ENCODE peak calls at places on chromosomes 6 and 20, in five cellular contexts. X is HepG2, F is GM23338, I is HCT116, B is endothelial cell of umbilical vein. N is an unnamed sample.

GRCh38 chr20:21020656-21021004 is 85.5 kb downstream of the LINC00237 start:
- DNase-seq in X (peak), F (no peak), I (no peak), B (no peak), N (no peak)

GRCh38 chr6:154606457-154606856 is 96.0 kb upstream of the CNKSR3 start:
- DNase-seq in X (no peak), F (no peak), I (no peak), B (no peak), N (no peak)

GRCh38 chr6:130381459-130382380 is 15.9 kb downstream of the TMEM200A start:
- DNase-seq in X (no peak), F (no peak), I (no peak), B (no peak), N (no peak)

GRCh38 chr6:52724406-52725121 is 38.7 kb downstream of the GSTA2 start:
- DNase-seq in X (peak), F (peak), I (peak), B (peak), N (peak)

GRCh38 chr6:104207635-104208034 is 652.1 kb downstream of the HACE1 start:
- DNase-seq in X (no peak), F (no peak), I (no peak), B (no peak), N (no peak)

GRCh38 chr6:4114123-4114522 is 21.3 kb downstream of the ECI2 start:
- DNase-seq in X (no peak), F (no peak), I (no peak), B (no peak), N (no peak)

GRCh38 chr6:138307816-138308727 is 69.6 kb upstream of the SMIM28 start:
- DNase-seq in X (peak), F (peak), I (no peak), B (no peak), N (no peak)

GRCh38 chr20:35791823-35792222 is 20.0 kb downstream of the PHF20 start:
- DNase-seq in X (no peak), F (no peak), I (no peak), B (no peak), N (no peak)

GRCh38 chr6:133396225-133396624 is 155.1 kb downstream of the EYA4 start:
- DNase-seq in X (no peak), F (no peak), I (no peak), B (no peak), N (no peak)

GRCh38 chr6:8321671-8322404 is 113.5 kb downstream of the SLC35B3 start:
- DNase-seq in X (no peak), F (no peak), I (no peak), B (no peak), N (no peak)

GRCh38 chr6:157879873-157880254 is 56.8 kb downstream of the SNX9 start:
- DNase-seq in X (no peak), F (no peak), I (no peak), B (no peak), N (no peak)

GRCh38 chr20:8254911-8255582 is 123.0 kb downstream of the PLCB1 start:
- DNase-seq in X (no peak), F (no peak), I (no peak), B (peak), N (no peak)

GRCh38 chr20:50153153-50153499 is 397 bp downstream of the PEDS1 start:
- DNase-seq in X (no peak), F (peak), I (no peak), B (no peak), N (no peak)

GRCh38 chr20:50149481-50150254 is 3.9 kb downstream of the PEDS1 start:
- DNase-seq in X (no peak), F (no peak), I (no peak), B (no peak), N (no peak)

GRCh38 chr20:50153500-50154377 is at the start of gene PEDS1:
- DNase-seq in X (peak), F (peak), I (peak), B (peak), N (no peak)

GRCh38 chr20:50151034-50151743 is 2.3 kb downstream of the PEDS1 start:
- DNase-seq in X (no peak), F (peak), I (no peak), B (no peak), N (no peak)

GRCh38 chr20:50152394-50153152 is 950 bp downstream of the PEDS1 start:
- DNase-seq in X (no peak), F (peak), I (no peak), B (peak), N (no peak)
- TF ChIP-seq POLR2AphosphoS5 in X (no peak), F (no peak), I (no peak), B (no peak), N (peak)

DNA sequence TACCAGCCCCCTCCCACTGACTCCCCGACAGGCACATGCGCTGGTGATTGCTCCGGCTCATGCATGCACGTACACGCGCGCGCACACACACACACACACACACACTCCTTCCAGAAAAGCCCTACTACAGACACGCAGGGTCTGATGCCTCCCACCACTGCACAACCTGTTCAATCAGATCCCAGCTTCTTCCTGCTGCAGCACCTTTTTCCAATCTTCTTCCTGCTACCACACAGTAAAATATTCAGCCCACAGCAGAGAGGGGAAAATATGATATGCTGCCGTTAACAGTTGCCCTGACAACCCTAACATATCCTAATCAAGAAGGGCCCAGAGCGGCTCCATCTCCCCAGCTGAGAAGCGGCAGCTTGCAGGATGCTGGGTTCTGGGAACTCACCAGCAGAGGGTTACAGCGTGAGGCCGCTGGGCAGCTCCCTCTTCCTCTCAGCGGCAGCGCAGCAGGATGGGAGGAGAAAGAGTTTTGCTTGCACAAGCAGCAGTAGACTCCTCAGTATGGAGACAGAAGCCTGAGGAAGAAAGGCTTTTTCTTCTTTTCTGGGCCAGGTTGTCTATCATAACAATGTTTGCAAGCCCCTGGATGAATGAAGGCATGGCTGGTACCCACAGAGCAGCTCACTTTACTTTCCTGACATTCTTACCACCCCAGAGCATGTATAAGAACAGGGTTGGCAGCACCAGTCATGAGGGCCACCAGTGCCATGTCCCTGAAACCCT is 23.9 kb downstream of the MAP7 start:
- DNase-seq in X (peak), F (peak), I (no peak), B (peak), N (no peak)
- TF ChIP-seq POLR2AphosphoS5 in X (no peak), F (no peak), I (no peak), B (no peak), N (no peak)

GRCh38 chr20:12337601-12338000 is 419.9 kb downstream of the BTBD3 start:
- DNase-seq in X (no peak), F (no peak), I (no peak), B (no peak), N (no peak)
- TF ChIP-seq POLR2AphosphoS5 in X (no peak), F (no peak), I (no peak), B (no peak), N (no peak)

GRCh38 chr6:34909484-34909883 is 20.4 kb downstream of the ANKS1A start:
- DNase-seq in X (no peak), F (no peak), I (no peak), B (no peak), N (no peak)

GRCh38 chr6:34916348-34916967 is 27.4 kb downstream of the ANKS1A start:
- DNase-seq in X (no peak), F (no peak), I (no peak), B (no peak), N (no peak)

GRCh38 chr6:34911822-34912221 is 22.8 kb downstream of the ANKS1A start:
- DNase-seq in X (no peak), F (no peak), I (no peak), B (no peak), N (no peak)

GRCh38 chr6:34914358-34914757 is 25.3 kb downstream of the ANKS1A start:
- DNase-seq in X (no peak), F (no peak), I (no peak), B (peak), N (no peak)

DNA sequence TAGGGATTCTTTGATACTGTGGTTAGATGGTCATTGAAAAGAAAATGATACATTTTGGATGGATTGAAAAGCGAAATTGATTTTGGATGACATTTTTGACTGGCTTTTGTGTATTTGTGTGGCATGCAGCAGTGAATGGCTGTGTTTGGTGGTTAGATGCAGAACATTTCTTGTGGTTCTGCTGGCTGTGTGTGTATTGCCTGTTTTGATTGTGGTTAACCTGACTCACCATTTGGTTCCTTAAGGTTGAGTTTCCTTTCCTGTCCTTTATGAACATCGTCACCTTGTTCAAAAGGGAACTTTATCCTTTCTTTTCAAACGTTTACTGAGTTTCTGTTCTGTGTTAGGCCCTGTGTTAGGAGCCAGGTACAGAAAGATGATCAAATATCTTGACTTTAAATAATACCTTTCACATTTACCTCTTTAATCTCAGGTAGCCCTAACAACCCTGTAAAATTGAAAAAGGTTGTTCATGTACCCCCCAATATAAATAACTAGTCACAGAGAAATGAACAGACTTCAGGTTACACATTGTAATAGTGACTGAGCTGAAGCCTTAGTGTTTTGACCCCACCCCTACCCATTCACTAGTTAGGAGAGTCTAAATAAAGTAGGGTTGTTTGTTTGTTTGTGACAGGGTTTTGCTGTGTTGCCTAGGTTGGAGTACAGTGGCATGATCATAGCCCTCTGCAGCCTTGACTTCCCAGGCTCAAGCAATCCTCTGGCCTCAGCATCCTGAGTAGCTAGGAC is 23.8 kb downstream of the ANKS1A start:
- DNase-seq in X (no peak), F (no peak), I (no peak), B (peak), N (no peak)
- TF ChIP-seq POLR2AphosphoS5 in X (no peak), F (no peak), I (no peak), B (no peak), N (no peak)

N was measured in vagina.